ENCODE peak calls at places on chromosomes 5 and 9, in ten cellular contexts. D is GM23248, U is body of pancreas, Q is cardiac muscle cell, K is kidney, J is thyroid gland, V is ovary, R is A549, Y is breast epithelium, Z is mesendoderm. N is an unnamed sample.

GRCh38 chr5:142053434-142054253 is 40.8 kb upstream of the GNPDA1 start:
- DNase-seq in U (no peak), R (no peak), D (peak; percentile 72), J (peak; percentile 23), Q (peak; percentile 66), K (no peak), Z (peak; percentile 90), Y (no peak), V (no peak), N (no peak)

GRCh38 chr5:122849746-122850145 is 4.3 kb downstream of the SNX24 start:
- DNase-seq in Q (peak; percentile 37), Z (peak; percentile 75), D (peak; percentile 20), R (no peak), J (peak; percentile 12), Y (no peak), U (no peak), K (no peak), V (no peak), N (no peak)

GRCh38 chr5:103428411-103428871 is 134.1 kb downstream of the NUDT12 start:
- DNase-seq in Y (peak; percentile 68), U (peak; percentile 73), V (no peak), R (no peak), D (peak; percentile 20), J (peak; percentile 87), Z (no peak), K (peak; percentile 73), Q (peak; percentile 91), N (peak; percentile 19)

GRCh38 chr9:111975709-111976108 is 79.1 kb downstream of the UGCG start:
- DNase-seq in V (no peak), Q (no peak), K (no peak), Y (no peak), D (no peak), Z (peak; percentile 56), R (no peak), U (peak; percentile 80), J (peak; percentile 21), N (no peak)

GRCh38 chr5:96259211-96259772 is 173.8 kb downstream of the PCSK1 start:
- DNase-seq in U (no peak), K (no peak), J (no peak), Q (peak; percentile 34), V (no peak), D (peak; percentile 79), R (peak; percentile 35), Z (peak; percentile 10), Y (no peak), N (no peak)

GRCh38 chr9:107948086-107948485 is 458.5 kb upstream of the KLF4 start:
- DNase-seq in R (no peak), Y (no peak), Z (peak; percentile 48), Q (no peak), V (no peak), D (peak; percentile 53), J (no peak), K (no peak), U (no peak), N (no peak)

GRCh38 chr5:55222061-55222818 is 4.9 kb downstream of the MCIDAS start:
- DNase-seq in J (no peak), V (no peak), D (no peak), U (no peak), K (no peak), Z (no peak), R (no peak), Y (no peak), Q (no peak), N (no peak)

GRCh38 chr9:69307446-69308216 is 17.4 kb upstream of the ENTREP1 start:
- DNase-seq in J (peak; percentile 71), Q (peak; percentile 76), V (no peak), U (no peak), Y (no peak), D (peak; percentile 41), Z (peak; percentile 96), K (no peak), R (no peak), N (no peak)

GRCh38 chr9:114149181-114149580 is 6.2 kb upstream of the COL27A1 start:
- DNase-seq in K (no peak), Q (no peak), Y (no peak), Z (no peak), V (no peak), J (no peak), R (no peak), D (no peak), U (no peak), N (no peak)

DNA sequence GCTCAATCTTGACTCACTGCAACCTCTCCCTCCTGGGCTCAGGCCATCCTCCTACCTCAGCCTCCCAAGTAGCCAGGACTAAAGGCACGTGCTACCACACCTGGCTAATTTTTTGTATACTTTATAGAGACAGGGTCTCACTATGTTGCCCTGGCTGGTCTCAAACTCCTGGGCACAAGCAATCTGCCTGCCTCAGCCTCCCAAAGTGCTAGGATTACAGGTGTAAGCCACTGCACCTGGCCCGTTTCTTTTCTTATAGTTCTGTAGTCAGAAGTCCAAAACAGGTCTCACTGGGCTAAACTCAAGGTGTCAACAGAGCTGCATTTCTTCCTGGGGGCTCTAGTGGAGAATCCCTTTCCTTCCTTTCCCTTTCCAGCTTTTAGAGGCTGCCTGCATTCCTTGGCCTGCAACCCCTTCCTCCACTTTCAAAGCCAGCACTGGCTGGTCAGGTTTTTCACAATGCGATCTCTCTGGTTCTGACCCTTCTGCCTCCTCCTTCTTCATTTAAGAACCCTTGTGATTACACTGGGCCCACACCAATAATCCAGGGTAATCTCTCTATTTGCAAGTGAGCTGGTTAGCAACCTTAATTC is 16.3 kb downstream of the IRF1 start:
- DNase-seq in Z (peak; percentile 25), Y (no peak), U (no peak), R (no peak), D (no peak), V (peak; percentile 5), K (peak; percentile 18), J (no peak), Q (no peak), N (no peak)
- H3K4me1 ChIP-seq in Z (peaks cover 7% of the 10 kb centered on the region), Y (no peaks in the 10 kb centered on the region), U (peaks cover 38% of the 10 kb centered on the region), R (peaks cover 10% of the 10 kb centered on the region), D (peaks cover 4% of the 10 kb centered on the region), V (peaks cover 4% of the 10 kb centered on the region), K (peaks cover 12% of the 10 kb centered on the region), J (peaks cover 8% of the 10 kb centered on the region), Q (peaks cover 6% of the 10 kb centered on the region), N (peaks cover 39% of the 10 kb centered on the region)

GRCh38 chr5:170293273-170293672 is 4.3 kb downstream of the LCP2 start:
- DNase-seq in R (no peak), Z (no peak), U (no peak), J (no peak), V (no peak), K (no peak), D (no peak), Y (no peak), Q (no peak), N (peak; percentile 72)
- H3K4me3 ChIP-seq in R (no peak overlapping the region), Z (no peak overlapping the region), U (no peak overlapping the region), J (no peak overlapping the region), V (no peak overlapping the region), K (no peak overlapping the region), D (no peak overlapping the region), Y (no peak overlapping the region), Q (no peak overlapping the region), N (no peak overlapping the region)

DNA sequence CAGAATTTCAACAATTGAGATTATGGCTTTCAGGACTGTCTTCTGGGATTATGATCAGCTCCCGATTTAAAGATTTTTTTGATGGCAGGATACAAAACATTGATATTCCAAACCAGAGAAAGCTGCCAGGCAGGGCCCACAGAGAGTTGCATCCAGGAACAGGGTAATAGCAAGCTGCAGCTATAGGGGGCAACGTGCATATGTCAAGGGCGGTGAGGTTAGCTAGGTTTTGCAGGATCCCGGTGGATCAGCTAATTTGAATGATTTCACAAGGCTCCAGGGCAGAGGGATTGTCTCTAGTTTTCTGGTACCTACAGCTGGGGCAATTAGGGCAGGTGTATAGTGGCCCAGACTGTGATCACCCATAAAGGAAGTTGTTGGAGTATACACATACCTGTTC is 339.4 kb downstream of the CHSY3 start:
- DNase-seq in K (no peak), V (no peak), U (no peak), Z (peak; percentile 48), Q (no peak), Y (no peak), D (no peak), R (no peak), J (no peak), N (no peak)
- H3K4me1 ChIP-seq in K (no peaks in the 10 kb centered on the region), V (no peaks in the 10 kb centered on the region), U (no peaks in the 10 kb centered on the region), Z (no peaks in the 10 kb centered on the region), Q (no peaks in the 10 kb centered on the region), Y (no peaks in the 10 kb centered on the region), D (no peaks in the 10 kb centered on the region), R (no peaks in the 10 kb centered on the region), J (no peaks in the 10 kb centered on the region), N (no peaks in the 10 kb centered on the region)

GRCh38 chr5:192691-192969 is 1.3 kb downstream of the LRRC14B start:
- DNase-seq in Q (no peak), R (no peak), D (no peak), U (no peak), Z (no peak), K (no peak), V (no peak), J (no peak), Y (no peak), N (peak; percentile 28)
- H3K4me3 ChIP-seq in Q (no peak overlapping the region), R (no peak overlapping the region), D (no peak overlapping the region), U (no peak overlapping the region), Z (no peak overlapping the region), K (no peak overlapping the region), V (no peak overlapping the region), J (no peak overlapping the region), Y (no peak overlapping the region), N (no peak overlapping the region)

N was measured in right cardiac atrium.